ENCODE peak calls at places on chromosomes 16 and 17, in four cellular contexts. R, A, O and M are unnamed samples.

GRCh38 chr16:57536306-57537193 is at the start of gene CCDC102A:
- DNase-seq in A (peak), R (no peak), O (no peak), M (peak)

GRCh38 chr16:65510850-65511249 is 389.0 kb upstream of the CDH11 start:
- DNase-seq in R (peak), O (no peak), A (no peak), M (no peak)

GRCh38 chr17:82325286-82326180 is 8.0 kb downstream of the SECTM1 start:
- DNase-seq in R (no peak), A (no peak), O (no peak), M (no peak)

GRCh38 chr17:81869221-81870154 is 1.6 kb downstream of the ARHGDIA start:
- DNase-seq in A (peak), R (no peak), O (no peak), M (peak)

GRCh38 chr16:82657239-82657638 is 30.5 kb downstream of the CDH13 start:
- DNase-seq in O (no peak), R (no peak), A (no peak), M (no peak)

GRCh38 chr16:83199012-83199411 is 572.2 kb downstream of the CDH13 start:
- DNase-seq in A (no peak), O (no peak), R (no peak), M (no peak)

GRCh38 chr16:77760800-77761199 is 27.6 kb upstream of the VAT1L start:
- DNase-seq in A (no peak), R (no peak), O (no peak), M (no peak)

GRCh38 chr17:63029520-63029919 is 63.5 kb downstream of the TANC2 start:
- DNase-seq in R (no peak), O (no peak), A (no peak), M (no peak)

GRCh38 chr17:29883497-29883896 is 46.5 kb downstream of the SSH2 start:
- DNase-seq in O (no peak), A (no peak), R (no peak), M (no peak)

GRCh38 chr16:57982345-57982744 is 11.4 kb upstream of the CNGB1 start:
- DNase-seq in O (no peak), A (no peak), R (no peak), M (no peak)

GRCh38 chr16:48053346-48053745 is 102.4 kb downstream of the ABCC12 start:
- DNase-seq in R (no peak), A (no peak), O (no peak), M (peak)

GRCh38 chr17:72456026-72456569 is 335.3 kb downstream of the SOX9 start:
- DNase-seq in O (no peak), R (peak), A (no peak), M (no peak)

GRCh38 chr16:67528870-67529638 is 425 bp downstream of the RIPOR1 start:
- DNase-seq in R (no peak), A (no peak), O (no peak), M (peak)

GRCh38 chr16:30997887-30998711 is 12.3 kb downstream of the STX1B start:
- DNase-seq in R (peak), O (no peak), A (no peak), M (peak)

GRCh38 chr17:15290605-15291004 is 25.5 kb upstream of the PMP22 start:
- DNase-seq in O (no peak), A (no peak), R (no peak), M (no peak)

GRCh38 chr16:68246671-68247070 is 1.5 kb downstream of the PLA2G15 start:
- DNase-seq in O (no peak), A (no peak), R (no peak), M (no peak)

GRCh38 chr17:73715714-73716113 is 71.5 kb upstream of the SDK2 start:
- DNase-seq in O (no peak), R (no peak), A (no peak), M (no peak)

GRCh38 chr17:47776330-47777197 is 43.5 kb downstream of the TBX21 start:
- DNase-seq in O (no peak), A (peak), R (peak), M (peak)

GRCh38 chr17:78356163-78356713 is 3.6 kb downstream of the SOCS3 start:
- DNase-seq in A (no peak), R (no peak), O (peak), M (peak)

GRCh38 chr16:70430667-70431536 is 8.0 kb downstream of the ST3GAL2 start:
- DNase-seq in A (peak), R (peak), O (peak), M (peak)

GRCh38 chr17:46847204-46848191 is 3.9 kb upstream of the WNT9B start:
- DNase-seq in R (peak), A (no peak), O (no peak), M (no peak)

GRCh38 chr17:62085511-62086408 is 20.7 kb upstream of the MED13 start:
- DNase-seq in A (peak), O (no peak), R (peak), M (no peak)

GRCh38 chr17:37191219-37191618 is 184.6 kb upstream of the C17orf78 start:
- DNase-seq in R (no peak), O (no peak), A (no peak), M (no peak)

GRCh38 chr17:39099686-39100293 is 51.6 kb downstream of the PLXDC1 start:
- DNase-seq in R (no peak), O (no peak), A (no peak), M (no peak)

GRCh38 chr17:55433629-55434422 is 12.2 kb upstream of the MMD start:
- DNase-seq in A (no peak), R (peak), O (no peak), M (no peak)

GRCh38 chr17:17140590-17140980 is 65.5 kb downstream of the PLD6 start:
- DNase-seq in O (no peak), R (no peak), A (peak), M (no peak)
- H3K27ac ChIP-seq in O (no peak), R (no peak), A (no peak), M (no peak)

GRCh38 chr17:44256671-44257070 is 11.3 kb downstream of the SLC4A1 start:
- DNase-seq in A (no peak), R (no peak), O (no peak), M (no peak)
- TF ChIP-seq POLR2AphosphoS5 in A (no peak), R (no peak), O (no peak), M (no peak)

DNA sequence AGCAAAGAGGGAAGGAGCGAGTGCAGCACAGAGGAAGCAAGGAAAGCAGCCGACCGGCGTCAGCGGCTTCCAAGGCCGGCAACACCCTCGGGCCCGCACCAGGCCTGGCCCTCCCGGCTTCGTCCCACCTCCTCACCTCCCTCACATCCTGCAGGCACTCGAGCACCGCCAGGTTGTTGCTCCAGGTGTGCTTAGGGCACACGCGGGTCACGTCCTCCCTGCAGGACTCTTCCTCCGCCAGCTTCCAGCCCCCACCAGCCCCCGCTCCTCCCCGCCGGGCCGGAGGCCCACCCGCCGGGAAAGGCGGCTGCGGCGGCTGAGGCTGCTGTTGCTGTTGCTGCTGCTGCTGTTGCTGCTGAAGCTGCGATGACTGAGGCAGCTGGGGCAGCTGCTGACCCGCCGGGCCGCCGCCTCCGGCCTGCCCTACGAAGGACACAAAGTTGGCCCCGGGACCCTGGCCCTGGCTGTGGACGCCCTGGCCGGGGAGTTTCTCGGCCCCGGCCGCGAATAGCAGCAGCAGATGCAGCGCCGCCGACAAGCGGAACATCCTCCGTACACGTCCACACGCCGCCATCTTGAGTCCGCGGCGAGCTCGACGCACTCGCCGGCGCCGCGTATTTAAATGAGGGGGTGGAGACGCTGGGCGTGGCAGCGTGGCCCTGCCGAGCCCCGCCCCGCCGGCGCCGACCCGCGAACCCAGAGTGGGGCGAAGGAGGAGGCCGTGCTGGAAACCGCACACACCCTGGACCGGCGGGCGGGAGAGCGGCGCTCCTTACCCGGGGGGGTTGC is at the start of gene GLG1:
- DNase-seq in O (peak), A (peak), R (peak), M (peak)
- TF ChIP-seq JUNB in O (no peak), A (no peak), R (no peak), M (no peak)

GRCh38 chr17:79970576-79971068 is 65.0 kb downstream of the TBC1D16 start:
- DNase-seq in O (no peak), A (no peak), R (peak), M (peak)
- H3K27ac ChIP-seq in O (no peak), A (no peak), R (no peak), M (no peak)

GRCh38 chr17:76720941-76721340 is 5.5 kb downstream of the JMJD6 start:
- DNase-seq in A (no peak), O (no peak), R (no peak), M (no peak)

GRCh38 chr17:76723812-76724211 is 2.6 kb downstream of the JMJD6 start:
- DNase-seq in A (no peak), R (no peak), O (no peak), M (no peak)

GRCh38 chr17:76720211-76720610 is 6.2 kb downstream of the JMJD6 start:
- DNase-seq in R (no peak), A (no peak), O (no peak), M (no peak)

GRCh38 chr17:76722279-76722678 is 4.1 kb downstream of the JMJD6 start:
- DNase-seq in A (no peak), R (no peak), O (no peak), M (no peak)

DNA sequence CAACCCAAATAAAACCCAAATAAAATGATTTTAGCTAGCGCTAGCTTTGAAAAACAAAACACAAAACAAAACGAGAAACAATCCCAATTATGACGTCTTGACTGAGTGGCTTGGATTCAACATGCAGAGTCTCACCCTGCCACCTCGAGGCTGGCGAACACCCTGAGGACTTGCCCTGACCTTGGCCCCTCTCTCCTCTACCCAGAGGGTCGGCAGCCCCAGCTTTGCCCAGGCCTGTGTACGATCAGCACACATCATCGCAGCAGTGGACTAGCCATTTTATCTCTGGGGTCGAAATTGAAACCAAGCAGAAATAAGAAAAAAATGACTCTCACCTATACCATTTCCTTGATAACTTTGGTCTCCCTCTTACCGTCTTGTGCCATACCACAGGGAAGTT is 4.9 kb downstream of the JMJD6 start:
- DNase-seq in A (no peak), O (no peak), R (no peak), M (no peak)
- TF ChIP-seq POLR2AphosphoS5 in A (no peak), O (no peak), R (no peak), M (no peak)

GRCh38 chr17:31528291-31528874 is 136.9 kb downstream of the RAB11FIP4 start:
- DNase-seq in R (no peak), O (no peak), A (no peak), M (no peak)
- TF ChIP-seq JUNB in R (no peak), O (no peak), A (no peak), M (no peak)